ENCODE peak calls at places on chromosome X, in nine cellular contexts. H is AG10803; E is Caco-2; F is heart right ventricle; Y is islet precursor cell; U is activated T-helper 2 cell treated with anti-CD3 and anti-CD28 coated beads, Interferon-gamma antibody, Interleukin-2, Interleukin-4, amounts not matched to agents 10 μg/mL and 5 μg/mL and 100 μg/mL, durations not matched to agents 14 hours and 24 hours and 36 hours; K is GM19239; G is T follicular helper cell; P is H9. T is an unnamed sample.

GRCh38 chrX:69503228-69503834 is 795 bp upstream of the NALF2 start:
- DNase-seq in P (no peak), G (no peak), F (no peak), E (no peak), H (no peak), Y (no peak), K (no peak), U (no peak), T (no peak)

GRCh38 chrX:123550829-123551228 is 182.0 kb downstream of the THOC2 start:
- DNase-seq in G (no peak), U (no peak), Y (no peak), K (no peak), P (no peak), F (no peak), H (no peak), E (no peak), T (no peak)

GRCh38 chrX:48835524-48836329 is at the start of gene PCSK1N:
- DNase-seq in F (no peak), G (peak), Y (peak), E (peak), H (no peak), U (no peak), P (peak), K (no peak), T (no peak)

GRCh38 chrX:36534900-36535299 is 473.3 kb upstream of the FAM47C start:
- DNase-seq in P (peak), F (no peak), Y (no peak), H (no peak), E (no peak), U (no peak), K (no peak), G (no peak), T (no peak)

GRCh38 chrX:110418220-110418856 is 59.7 kb downstream of the RTL9 start:
- DNase-seq in G (no peak), Y (peak), F (no peak), H (peak), U (no peak), K (no peak), P (peak), E (peak), T (no peak)

GRCh38 chrX:2696698-2697215 is 5.7 kb downstream of the CD99 start:
- DNase-seq in G (no peak), U (peak), F (no peak), K (peak), P (no peak), H (peak), E (no peak), Y (no peak), T (peak)

GRCh38 chrX:106391284-106391852 is 220.4 kb upstream of the RADX start:
- DNase-seq in K (no peak), F (no peak), Y (no peak), E (no peak), G (no peak), U (no peak), H (no peak), P (no peak), T (no peak)

GRCh38 chrX:69430730-69431129 is 73.4 kb upstream of the NALF2 start:
- DNase-seq in F (no peak), Y (no peak), E (no peak), U (no peak), K (no peak), G (no peak), P (no peak), H (no peak), T (no peak)

GRCh38 chrX:53714580-53715335 is 28.2 kb upstream of the HUWE1 start:
- DNase-seq in H (no peak), P (no peak), Y (peak), U (peak), E (peak), F (no peak), G (peak), K (no peak), T (peak)

GRCh38 chrX:96027363-96027894 is 657.2 kb upstream of the DIAPH2 start:
- DNase-seq in P (no peak), U (no peak), Y (no peak), H (no peak), F (no peak), E (no peak), K (no peak), G (no peak), T (no peak)

GRCh38 chrX:125005863-125006262 is 313.8 kb upstream of the TEX13C start:
- DNase-seq in U (no peak), H (no peak), F (no peak), Y (no peak), K (no peak), P (peak), E (no peak), G (no peak), T (no peak)

GRCh38 chrX:120452131-120452530 is 17.0 kb downstream of the LAMP2 start:
- DNase-seq in G (no peak), Y (no peak), E (peak), U (no peak), F (no peak), H (peak), K (no peak), P (peak), T (no peak)

GRCh38 chrX:134743121-134743520 is 84.8 kb upstream of the PLAC1 start:
- DNase-seq in K (no peak), U (no peak), P (no peak), F (no peak), Y (no peak), H (peak), G (no peak), E (no peak), T (no peak)

GRCh38 chrX:45598841-45599240 is 398.2 kb upstream of the DIPK2B start:
- DNase-seq in G (no peak), K (no peak), U (no peak), P (no peak), E (no peak), H (peak), F (no peak), Y (no peak), T (no peak)

GRCh38 chrX:2188316-2188715 is 312.5 kb downstream of the DHRSX start:
- DNase-seq in K (no peak), G (no peak), E (no peak), U (no peak), H (no peak), Y (peak), P (no peak), F (no peak), T (no peak)

GRCh38 chrX:152923599-152923998 is 25.7 kb downstream of the ZNF185 start:
- DNase-seq in P (no peak), Y (no peak), E (no peak), H (no peak), U (no peak), F (no peak), G (no peak), K (no peak), T (no peak)

GRCh38 chrX:15497865-15498264 is 2.7 kb upstream of the BMX start:
- DNase-seq in U (peak), P (peak), E (peak), H (peak), K (peak), G (peak), F (peak), Y (peak), T (peak)

GRCh38 chrX:110145854-110146253 is 142.9 kb downstream of the TMEM164 start:
- DNase-seq in E (no peak), P (no peak), F (no peak), K (no peak), Y (no peak), G (no peak), U (no peak), H (peak), T (peak)

GRCh38 chrX:23436875-23437274 is 102.2 kb downstream of the PTCHD1 start:
- DNase-seq in Y (peak), F (no peak), P (peak), U (no peak), E (no peak), H (no peak), K (no peak), G (no peak), T (no peak)

T was measured in activated effector memory CD4-positive, alpha-beta T cell treated with anti-CD3 and anti-CD28 coated beads, Interleukin-2, amount 50 U/mL, for 16 hours.